ENCODE peak calls at places on chromosomes 12 and 14, in seven cellular contexts. K is AG10803, N is stomach, A is transverse colon, T is left colon, S is WERI-Rb-1, M is NCI-H2081. L is an unnamed sample.
A peak's percentile ranks its signal among the peaks of the same experiment; 100 is the strongest.

GRCh38 chr12:115163710-115164109 is 479.7 kb upstream of the TBX3 start:
- DNase-seq in N (no peak), S (peak; percentile 83), M (no peak), K (no peak), A (no peak), T (no peak), L (no peak)

GRCh38 chr14:85731198-85731597 is 201.3 kb downstream of the FLRT2 start:
- DNase-seq in A (no peak), N (no peak), K (peak; percentile 84), S (no peak), M (no peak), T (no peak), L (no peak)

GRCh38 chr14:35878272-35879140 is 52.4 kb downstream of the BRMS1L start:
- DNase-seq in S (no peak), K (peak; percentile 91), A (peak; percentile 37), M (no peak), T (peak; percentile 69), N (peak; percentile 34), L (no peak)

GRCh38 chr14:75521415-75522199 is 662 bp upstream of the BATF start:
- DNase-seq in T (no peak), A (no peak), K (no peak), N (no peak), S (no peak), M (no peak), L (no peak)

GRCh38 chr12:118038122-118038521 is 21.6 kb downstream of the RFC5 start:
- DNase-seq in K (no peak), T (no peak), S (no peak), N (no peak), M (no peak), A (no peak), L (no peak)

GRCh38 chr14:64387232-64387737 is 868 bp upstream of the MTHFD1 start:
- DNase-seq in N (no peak), K (peak; percentile 32), S (no peak), M (no peak), A (no peak), T (no peak), L (peak; percentile 63)

GRCh38 chr12:65811968-65812700 is 12.1 kb upstream of the HMGA2 start:
- DNase-seq in M (no peak), T (no peak), N (no peak), A (no peak), K (no peak), S (no peak), L (no peak)

GRCh38 chr12:41606741-41607460 is 418.8 kb downstream of the PDZRN4 start:
- DNase-seq in N (no peak), S (no peak), T (no peak), K (no peak), M (no peak), A (no peak), L (no peak)

GRCh38 chr12:29073631-29074239 is 75.3 kb upstream of the FAR2 start:
- DNase-seq in S (peak; percentile 24), K (peak; percentile 48), N (no peak), M (peak; percentile 10), A (no peak), T (no peak), L (peak; percentile 38)

GRCh38 chr12:109544955-109545531 is 28.3 kb downstream of the MMAB start:
- DNase-seq in S (no peak), K (peak; percentile 38), T (no peak), M (peak; percentile 13), N (no peak), A (no peak), L (no peak)

GRCh38 chr14:100818221-100818699 is 7.7 kb upstream of the MEG3 start:
- DNase-seq in T (no peak), M (no peak), A (no peak), S (no peak), K (no peak), N (no peak), L (no peak)

GRCh38 chr12:130452546-130452945 is 114.9 kb downstream of the PIWIL1 start:
- DNase-seq in N (no peak), T (no peak), A (no peak), S (no peak), M (no peak), K (no peak), L (no peak)

GRCh38 chr14:93016275-93016845 is 93.4 kb downstream of the CHGA start:
- DNase-seq in T (no peak), M (no peak), A (no peak), S (no peak), K (no peak), N (no peak), L (no peak)

GRCh38 chr14:76135722-76136121 is 16.0 kb upstream of the GPATCH2L start:
- DNase-seq in K (no peak), T (no peak), A (no peak), S (no peak), N (no peak), M (no peak), L (no peak)

GRCh38 chr14:105999361-106000028 is 473.1 kb downstream of the TMEM121 start:
- DNase-seq in N (peak; percentile 68), M (peak; percentile 11), A (peak; percentile 70), T (peak; percentile 38), S (peak; percentile 56), K (peak; percentile 3), L (no peak)

GRCh38 chr14:65206078-65206447 is 103.7 kb upstream of the MAX start:
- DNase-seq in M (no peak), A (no peak), S (no peak), N (no peak), T (no peak), K (no peak), L (no peak)

GRCh38 chr14:74855021-74855420 is 20.9 kb downstream of the PROX2 start:
- DNase-seq in A (no peak), K (no peak), N (no peak), M (no peak), T (no peak), S (no peak), L (no peak)

GRCh38 chr14:44897041-44897843 is 64.5 kb downstream of the KLHL28 start:
- DNase-seq in K (peak; percentile 97), A (peak; percentile 99), M (peak; percentile 96), T (peak; percentile 99), N (peak; percentile 99), S (peak; percentile 97), L (peak; percentile 92)

GRCh38 chr12:123958876-123959275 is 13.8 kb downstream of the CCDC92 start:
- DNase-seq in A (no peak), S (no peak), T (no peak), K (no peak), N (no peak), M (no peak), L (no peak)

GRCh38 chr12:3140284-3140683 is 63.1 kb downstream of the TSPAN9 start:
- DNase-seq in S (peak; percentile 54), M (no peak), T (no peak), N (no peak), A (no peak), K (no peak), L (no peak)

GRCh38 chr12:118742426-118742825 is 238.9 kb upstream of the SRRM4 start:
- DNase-seq in T (no peak), A (no peak), S (no peak), M (no peak), N (no peak), K (no peak), L (no peak)

GRCh38 chr12:104285740-104286537 is 17.6 kb upstream of the EID3 start:
- DNase-seq in M (no peak), N (peak; percentile 60), T (peak; percentile 56), A (peak; percentile 57), K (no peak), S (no peak), L (peak; percentile 32)

GRCh38 chr14:64954491-64955240 is 12.1 kb upstream of the GPX2 start:
- DNase-seq in T (no peak), N (no peak), S (no peak), K (no peak), M (no peak), A (no peak), L (no peak)

GRCh38 chr14:24881496-24881895 is 168.5 kb downstream of the STXBP6 start:
- DNase-seq in A (no peak), S (no peak), K (no peak), M (no peak), T (no peak), N (no peak), L (no peak)

GRCh38 chr12:115338566-115339294 is 654.8 kb upstream of the TBX3 start:
- DNase-seq in N (no peak), A (no peak), M (no peak), K (no peak), S (no peak), T (no peak), L (no peak)

GRCh38 chr14:35879654-35880249 is 53.6 kb downstream of the BRMS1L start:
- DNase-seq in S (no peak), A (no peak), N (no peak), K (peak; percentile 17), M (peak; percentile 0), T (no peak), L (no peak)

GRCh38 chr14:99595524-99595923 is 8.5 kb downstream of the CCDC85C start:
- DNase-seq in N (no peak), M (no peak), K (no peak), S (no peak), A (no peak), T (no peak), L (no peak)

GRCh38 chr12:22974865-22975264 is 349.9 kb downstream of the ETNK1 start:
- DNase-seq in A (no peak), M (no peak), S (no peak), K (peak; percentile 81), N (no peak), T (no peak), L (no peak)

GRCh38 chr12:25249951-25250738 is 584 bp downstream of the KRAS start:
- DNase-seq in N (peak; percentile 62), S (peak; percentile 72), T (peak; percentile 66), M (peak; percentile 12), A (peak; percentile 69), K (peak; percentile 9), L (peak; percentile 4)

GRCh38 chr14:75297417-75298040 is 18.9 kb downstream of the FOS start:
- DNase-seq in N (no peak), M (no peak), S (no peak), K (no peak), A (no peak), T (peak; percentile 8), L (no peak)

GRCh38 chr12:92987846-92988621 is 58.9 kb upstream of the EEA1 start:
- DNase-seq in N (no peak), A (peak; percentile 50), M (no peak), S (no peak), K (no peak), T (no peak), L (no peak)

GRCh38 chr12:104775731-104776231 is 182.3 kb downstream of the SLC41A2 start:
- DNase-seq in T (no peak), N (no peak), A (no peak), K (no peak), M (no peak), S (no peak), L (no peak)

GRCh38 chr12:132806857-132807256 is 21.8 kb downstream of the GOLGA3 start:
- DNase-seq in N (no peak), T (no peak), K (no peak), M (no peak), A (no peak), S (no peak), L (no peak)

GRCh38 chr12:70756118-70756517 is 118.9 kb upstream of the PTPRB start:
- DNase-seq in M (no peak), K (peak; percentile 14), T (no peak), A (no peak), S (no peak), N (no peak), L (no peak)

GRCh38 chr12:62166525-62166924 is 93.7 kb upstream of the USP15 start:
- DNase-seq in A (no peak), T (no peak), N (no peak), M (no peak), S (no peak), K (peak; percentile 86), L (no peak)

GRCh38 chr14:55329999-55330710 is 58.9 kb downstream of the FBXO34 start:
- DNase-seq in K (peak; percentile 15), N (no peak), M (no peak), A (no peak), T (no peak), S (no peak), L (no peak)

GRCh38 chr14:100894416-100894815 is 9.1 kb downstream of the RTL1 start:
- DNase-seq in T (peak; percentile 14), N (no peak), M (no peak), K (no peak), S (no peak), A (no peak), L (no peak)

GRCh38 chr14:41285193-41285748 is 321.4 kb upstream of the LRFN5 start:
- DNase-seq in M (no peak), N (peak; percentile 26), S (no peak), A (no peak), T (no peak), K (no peak), L (no peak)